ENCODE peak calls at places on chromosomes 4 and X, in eight cellular contexts. C, U, T, D, B, Z, P and I are unnamed samples.

GRCh38 chr4:114077610-114078009 is 98.2 kb upstream of the ARSJ start:
- DNase-seq in C (no peak), U (no peak), T (no peak), D (peak), B (no peak), Z (no peak), P (no peak), I (no peak)

GRCh38 chrX:121000589-121000988 is 15.0 kb upstream of the CT47A1 start:
- DNase-seq in C (no peak), U (peak), T (no peak), D (no peak), B (no peak), Z (no peak), P (no peak), I (peak)

GRCh38 chrX:14010566-14010965 is 19.1 kb downstream of the GEMIN8 start:
- DNase-seq in C (no peak), U (no peak), T (no peak), D (no peak), B (no peak), Z (no peak), P (no peak), I (no peak)

GRCh38 chr4:94532016-94532789 is 80.5 kb downstream of the PDLIM5 start:
- DNase-seq in C (no peak), U (no peak), T (no peak), D (no peak), B (no peak), Z (no peak), P (no peak), I (no peak)

GRCh38 chr4:8088966-8089491 is 69.6 kb downstream of the ABLIM2 start:
- DNase-seq in C (no peak), U (no peak), T (no peak), D (no peak), B (no peak), Z (no peak), P (no peak), I (no peak)

GRCh38 chr4:148514581-148514980 is 72.4 kb upstream of the NR3C2 start:
- DNase-seq in C (no peak), U (no peak), T (no peak), D (no peak), B (no peak), Z (no peak), P (no peak), I (no peak)

GRCh38 chrX:107542500-107542899 is 85.8 kb upstream of the PRPS1 start:
- DNase-seq in C (no peak), U (no peak), T (no peak), D (peak), B (no peak), Z (no peak), P (no peak), I (no peak)

GRCh38 chr4:81052119-81053068 is 21.9 kb downstream of the BMP3 start:
- DNase-seq in C (peak), U (peak), T (peak), D (peak), B (no peak), Z (peak), P (peak), I (no peak)

GRCh38 chr4:168076989-168077725 is 15.2 kb upstream of the ANXA10 start:
- DNase-seq in C (no peak), U (peak), T (peak), D (peak), B (peak), Z (no peak), P (peak), I (peak)

GRCh38 chr4:90799895-90800294 is 672.7 kb downstream of the CCSER1 start:
- DNase-seq in C (no peak), U (no peak), T (no peak), D (no peak), B (no peak), Z (no peak), P (no peak), I (no peak)

GRCh38 chrX:66142351-66142750 is 21.7 kb upstream of the HEPH start:
- DNase-seq in C (no peak), U (no peak), T (no peak), D (no peak), B (no peak), Z (no peak), P (no peak), I (no peak)

GRCh38 chrX:110317079-110317819 is 636 bp downstream of the AMMECR1 start:
- DNase-seq in C (no peak), U (no peak), T (no peak), D (no peak), B (peak), Z (peak), P (peak), I (peak)

GRCh38 chr4:153527690-153528089 is 61.5 kb downstream of the TMEM131L start:
- DNase-seq in C (no peak), U (no peak), T (peak), D (no peak), B (no peak), Z (no peak), P (no peak), I (no peak)

GRCh38 chr4:143355540-143356217 is 19.0 kb downstream of the GAB1 start:
- DNase-seq in C (no peak), U (no peak), T (no peak), D (no peak), B (no peak), Z (no peak), P (no peak), I (no peak)

GRCh38 chr4:168723020-168723419 is 226.2 kb downstream of the PALLD start:
- DNase-seq in C (no peak), U (no peak), T (no peak), D (peak), B (no peak), Z (no peak), P (no peak), I (no peak)

GRCh38 chr4:8607603-8608481 is 15.3 kb downstream of the CPZ start:
- DNase-seq in C (peak), U (no peak), T (peak), D (no peak), B (peak), Z (peak), P (peak), I (peak)

GRCh38 chrX:123085311-123085940 is 98.7 kb upstream of the GRIA3 start:
- DNase-seq in C (no peak), U (peak), T (no peak), D (no peak), B (no peak), Z (no peak), P (no peak), I (no peak)

GRCh38 chrX:53287493-53288138 is 6.2 kb upstream of the IQSEC2 start:
- DNase-seq in C (peak), U (no peak), T (peak), D (peak), B (no peak), Z (peak), P (peak), I (no peak)

GRCh38 chrX:118074086-118074485 is 42.5 kb downstream of the KLHL13 start:
- DNase-seq in C (no peak), U (no peak), T (no peak), D (no peak), B (no peak), Z (no peak), P (no peak), I (no peak)

GRCh38 chr4:30836231-30836630 is 116.1 kb downstream of the PCDH7 start:
- DNase-seq in C (no peak), U (no peak), T (no peak), D (no peak), B (no peak), Z (no peak), P (no peak), I (no peak)

GRCh38 chrX:23341452-23341851 is 6.8 kb downstream of the PTCHD1 start:
- DNase-seq in C (no peak), U (no peak), T (no peak), D (no peak), B (no peak), Z (no peak), P (no peak), I (no peak)

GRCh38 chr4:150591284-150591874 is 9.4 kb downstream of the MAB21L2 start:
- DNase-seq in C (no peak), U (no peak), T (no peak), D (no peak), B (no peak), Z (no peak), P (no peak), I (no peak)

GRCh38 chr4:17613761-17614415 is 553 bp upstream of the MED28 start:
- DNase-seq in C (peak), U (peak), T (peak), D (peak), B (no peak), Z (peak), P (peak), I (no peak)

GRCh38 chr4:2469192-2469984 is 482 bp downstream of the RNF4 start:
- DNase-seq in C (peak), U (no peak), T (peak), D (peak), B (peak), Z (peak), P (peak), I (peak)

GRCh38 chr4:93448691-93449293 is 379.8 kb upstream of the ATOH1 start:
- DNase-seq in C (no peak), U (no peak), T (no peak), D (no peak), B (no peak), Z (no peak), P (no peak), I (no peak)

GRCh38 chrX:43969504-43970501 is 3.4 kb downstream of the NDP start:
- DNase-seq in C (no peak), U (no peak), T (no peak), D (peak), B (no peak), Z (no peak), P (no peak), I (no peak)